ENCODE peak calls at places on chromosomes 5 and 9, in four cellular contexts. One of them, this sample, is unnamed.
A peak's percentile ranks its signal among the peaks of the same experiment; 100 is the strongest.

GRCh38 chr9:136880651-136881050 is 5.7 kb upstream of the TRAF2 start:
- DNase-seq in stimulated activated CD8-positive, alpha-beta memory T cell treated with anti-CD3 and anti-CD28 coated beads, Interleukin-7, amount 100 ng/mL, for 1 hour: no peak
- DNase-seq in NCI-H2081: no peak
- DNase-seq in hypothalamus: no peak
- DNase-seq in this sample: no peak

GRCh38 chr9:109113892-109114609 is 5.7 kb downstream of the TMEM245 start:
- DNase-seq in stimulated activated CD8-positive, alpha-beta memory T cell treated with anti-CD3 and anti-CD28 coated beads, Interleukin-7, amount 100 ng/mL, for 1 hour: no peak
- DNase-seq in hypothalamus: no peak
- DNase-seq in NCI-H2081: no peak
- DNase-seq in this sample: no peak

GRCh38 chr9:123425836-123426365 is 69.9 kb downstream of the CRB2 start:
- DNase-seq in hypothalamus: no peak
- DNase-seq in NCI-H2081: no peak
- DNase-seq in stimulated activated CD8-positive, alpha-beta memory T cell treated with anti-CD3 and anti-CD28 coated beads, Interleukin-7, amount 100 ng/mL, for 1 hour: no peak
- DNase-seq in this sample: no peak

GRCh38 chr9:18608371-18608770 is 134.4 kb downstream of the ADAMTSL1 start:
- DNase-seq in hypothalamus: no peak
- DNase-seq in NCI-H2081: peak; percentile 22
- DNase-seq in stimulated activated CD8-positive, alpha-beta memory T cell treated with anti-CD3 and anti-CD28 coated beads, Interleukin-7, amount 100 ng/mL, for 1 hour: no peak
- DNase-seq in this sample: no peak

GRCh38 chr9:137156567-137157375 is 13.1 kb downstream of the LRRC26 start:
- DNase-seq in stimulated activated CD8-positive, alpha-beta memory T cell treated with anti-CD3 and anti-CD28 coated beads, Interleukin-7, amount 100 ng/mL, for 1 hour: peak; percentile 39
- DNase-seq in hypothalamus: no peak
- DNase-seq in NCI-H2081: no peak
- DNase-seq in this sample: peak; percentile 46

GRCh38 chr5:174091006-174091578 is 45.6 kb downstream of the NSG2 start:
- DNase-seq in stimulated activated CD8-positive, alpha-beta memory T cell treated with anti-CD3 and anti-CD28 coated beads, Interleukin-7, amount 100 ng/mL, for 1 hour: no peak
- DNase-seq in NCI-H2081: no peak
- DNase-seq in hypothalamus: no peak
- DNase-seq in this sample: no peak

GRCh38 chr9:135051316-135052038 is 36.0 kb upstream of the OLFM1 start:
- DNase-seq in NCI-H2081: no peak
- DNase-seq in stimulated activated CD8-positive, alpha-beta memory T cell treated with anti-CD3 and anti-CD28 coated beads, Interleukin-7, amount 100 ng/mL, for 1 hour: no peak
- DNase-seq in hypothalamus: no peak
- DNase-seq in this sample: no peak

GRCh38 chr5:72237879-72238278 is 82.2 kb downstream of the MRPS27 start:
- DNase-seq in hypothalamus: no peak
- DNase-seq in stimulated activated CD8-positive, alpha-beta memory T cell treated with anti-CD3 and anti-CD28 coated beads, Interleukin-7, amount 100 ng/mL, for 1 hour: no peak
- DNase-seq in NCI-H2081: no peak
- DNase-seq in this sample: no peak

GRCh38 chr9:113674436-113674835 is 201.7 kb upstream of the ZNF618 start:
- DNase-seq in stimulated activated CD8-positive, alpha-beta memory T cell treated with anti-CD3 and anti-CD28 coated beads, Interleukin-7, amount 100 ng/mL, for 1 hour: no peak
- DNase-seq in NCI-H2081: no peak
- DNase-seq in hypothalamus: no peak
- DNase-seq in this sample: no peak

GRCh38 chr9:13171261-13171660 is 108.2 kb downstream of the MPDZ start:
- DNase-seq in stimulated activated CD8-positive, alpha-beta memory T cell treated with anti-CD3 and anti-CD28 coated beads, Interleukin-7, amount 100 ng/mL, for 1 hour: no peak
- DNase-seq in NCI-H2081: no peak
- DNase-seq in hypothalamus: no peak
- DNase-seq in this sample: peak; percentile 14

This sample was measured in mesendoderm.